ENCODE peak calls at places on chromosomes 12 and 14, in ten cellular contexts. One of them, this sample, is unnamed.

GRCh38 chr14:20998139-20998538 is 954 bp upstream of the SLC39A2 start:
- DNase-seq in stimulated activated CD8-positive, alpha-beta memory T cell treated with anti-CD3 and anti-CD28 coated beads, Interleukin-2, amount 100 ng/mL, for 48 hours: no peak
- DNase-seq in NCI-H510A treated with DMSO at 0.1 percent for 48 hours: no peak
- DNase-seq in psoas muscle: no peak
- DNase-seq in CMK: no peak
- DNase-seq in GM13977: no peak
- DNase-seq in kidney tubule cell: no peak
- DNase-seq in heart left ventricle: no peak
- DNase-seq in CD8-positive, alpha-beta memory T cell: no peak
- DNase-seq in CD4-positive, alpha-beta T cell: no peak
- DNase-seq in this sample: no peak

GRCh38 chr12:105104762-105105161 is 2.8 kb upstream of the WASHC4 start:
- DNase-seq in psoas muscle: no peak
- DNase-seq in heart left ventricle: no peak
- DNase-seq in NCI-H510A treated with DMSO at 0.1 percent for 48 hours: no peak
- DNase-seq in CD4-positive, alpha-beta T cell: no peak
- DNase-seq in CD8-positive, alpha-beta memory T cell: no peak
- DNase-seq in GM13977: no peak
- DNase-seq in kidney tubule cell: no peak
- DNase-seq in CMK: no peak
- DNase-seq in stimulated activated CD8-positive, alpha-beta memory T cell treated with anti-CD3 and anti-CD28 coated beads, Interleukin-2, amount 100 ng/mL, for 48 hours: no peak
- DNase-seq in this sample: no peak

GRCh38 chr14:43471595-43471994 is 1035.5 kb downstream of the FSCB start:
- DNase-seq in CMK: no peak
- DNase-seq in GM13977: no peak
- DNase-seq in stimulated activated CD8-positive, alpha-beta memory T cell treated with anti-CD3 and anti-CD28 coated beads, Interleukin-2, amount 100 ng/mL, for 48 hours: no peak
- DNase-seq in NCI-H510A treated with DMSO at 0.1 percent for 48 hours: no peak
- DNase-seq in psoas muscle: no peak
- DNase-seq in kidney tubule cell: no peak
- DNase-seq in CD8-positive, alpha-beta memory T cell: no peak
- DNase-seq in CD4-positive, alpha-beta T cell: no peak
- DNase-seq in heart left ventricle: no peak
- DNase-seq in this sample: no peak

GRCh38 chr12:75738486-75738885 is 227.1 kb upstream of the KRR1 start:
- DNase-seq in stimulated activated CD8-positive, alpha-beta memory T cell treated with anti-CD3 and anti-CD28 coated beads, Interleukin-2, amount 100 ng/mL, for 48 hours: peak; percentile 8
- DNase-seq in CD4-positive, alpha-beta T cell: no peak
- DNase-seq in NCI-H510A treated with DMSO at 0.1 percent for 48 hours: no peak
- DNase-seq in CD8-positive, alpha-beta memory T cell: no peak
- DNase-seq in GM13977: peak; percentile 48
- DNase-seq in CMK: no peak
- DNase-seq in kidney tubule cell: no peak
- DNase-seq in psoas muscle: no peak
- DNase-seq in heart left ventricle: no peak
- DNase-seq in this sample: no peak

GRCh38 chr12:77893918-77894317 is 63.2 kb downstream of the NAV3 start:
- DNase-seq in GM13977: no peak
- DNase-seq in kidney tubule cell: peak; percentile 71
- DNase-seq in CD8-positive, alpha-beta memory T cell: no peak
- DNase-seq in psoas muscle: no peak
- DNase-seq in heart left ventricle: no peak
- DNase-seq in stimulated activated CD8-positive, alpha-beta memory T cell treated with anti-CD3 and anti-CD28 coated beads, Interleukin-2, amount 100 ng/mL, for 48 hours: no peak
- DNase-seq in NCI-H510A treated with DMSO at 0.1 percent for 48 hours: no peak
- DNase-seq in CD4-positive, alpha-beta T cell: no peak
- DNase-seq in CMK: no peak
- DNase-seq in this sample: no peak

GRCh38 chr12:31214626-31215520 is 111.1 kb downstream of the SINHCAF start:
- DNase-seq in kidney tubule cell: no peak
- DNase-seq in stimulated activated CD8-positive, alpha-beta memory T cell treated with anti-CD3 and anti-CD28 coated beads, Interleukin-2, amount 100 ng/mL, for 48 hours: no peak
- DNase-seq in CMK: no peak
- DNase-seq in heart left ventricle: no peak
- DNase-seq in CD8-positive, alpha-beta memory T cell: no peak
- DNase-seq in CD4-positive, alpha-beta T cell: no peak
- DNase-seq in psoas muscle: no peak
- DNase-seq in GM13977: no peak
- DNase-seq in NCI-H510A treated with DMSO at 0.1 percent for 48 hours: no peak
- DNase-seq in this sample: no peak

GRCh38 chr12:80469681-80470080 is 25.6 kb downstream of the PTPRQ start:
- DNase-seq in CMK: no peak
- DNase-seq in psoas muscle: no peak
- DNase-seq in heart left ventricle: no peak
- DNase-seq in GM13977: no peak
- DNase-seq in CD8-positive, alpha-beta memory T cell: no peak
- DNase-seq in kidney tubule cell: no peak
- DNase-seq in NCI-H510A treated with DMSO at 0.1 percent for 48 hours: no peak
- DNase-seq in CD4-positive, alpha-beta T cell: no peak
- DNase-seq in stimulated activated CD8-positive, alpha-beta memory T cell treated with anti-CD3 and anti-CD28 coated beads, Interleukin-2, amount 100 ng/mL, for 48 hours: no peak
- DNase-seq in this sample: no peak

GRCh38 chr14:30873308-30874119 is 845 bp upstream of the COCH start:
- DNase-seq in heart left ventricle: no peak
- DNase-seq in GM13977: no peak
- DNase-seq in NCI-H510A treated with DMSO at 0.1 percent for 48 hours: no peak
- DNase-seq in CD8-positive, alpha-beta memory T cell: no peak
- DNase-seq in CMK: no peak
- DNase-seq in CD4-positive, alpha-beta T cell: no peak
- DNase-seq in stimulated activated CD8-positive, alpha-beta memory T cell treated with anti-CD3 and anti-CD28 coated beads, Interleukin-2, amount 100 ng/mL, for 48 hours: no peak
- DNase-seq in kidney tubule cell: no peak
- DNase-seq in psoas muscle: no peak
- DNase-seq in this sample: no peak

GRCh38 chr14:32507029-32507984 is 178.2 kb downstream of the AKAP6 start:
- DNase-seq in psoas muscle: no peak
- DNase-seq in NCI-H510A treated with DMSO at 0.1 percent for 48 hours: no peak
- DNase-seq in kidney tubule cell: peak; percentile 47
- DNase-seq in CD8-positive, alpha-beta memory T cell: no peak
- DNase-seq in stimulated activated CD8-positive, alpha-beta memory T cell treated with anti-CD3 and anti-CD28 coated beads, Interleukin-2, amount 100 ng/mL, for 48 hours: no peak
- DNase-seq in CMK: no peak
- DNase-seq in heart left ventricle: no peak
- DNase-seq in CD4-positive, alpha-beta T cell: no peak
- DNase-seq in GM13977: no peak
- DNase-seq in this sample: no peak

This sample was measured in effector memory CD8-positive, alpha-beta T cell.